ENCODE peak calls at places on chromosomes 12 and 14, in seven cellular contexts. One of them, this sample, is unnamed.

GRCh38 chr12:102816816-102817434 is 100.1 kb downstream of the PAH start:
- DNase-seq in testis: peak; percentile 22
- DNase-seq in lower lobe of right lung: no peak
- DNase-seq in tibial nerve: no peak
- DNase-seq in stomach: no peak
- DNase-seq in thyroid gland: no peak
- DNase-seq in neural progenitor cell: peak; percentile 56
- DNase-seq in this sample: no peak

GRCh38 chr12:80241576-80242273 is 142.4 kb downstream of the OTOGL start:
- DNase-seq in thyroid gland: peak; percentile 3
- DNase-seq in tibial nerve: peak; percentile 23
- DNase-seq in testis: no peak
- DNase-seq in lower lobe of right lung: no peak
- DNase-seq in neural progenitor cell: no peak
- DNase-seq in stomach: no peak
- DNase-seq in this sample: no peak

GRCh38 chr12:31772685-31773222 is 43.9 kb upstream of the AMN1 start:
- DNase-seq in testis: no peak
- DNase-seq in neural progenitor cell: no peak
- DNase-seq in thyroid gland: no peak
- DNase-seq in stomach: no peak
- DNase-seq in tibial nerve: no peak
- DNase-seq in lower lobe of right lung: no peak
- DNase-seq in this sample: no peak

GRCh38 chr12:93594766-93595165 is 22.3 kb downstream of the SOCS2 start:
- DNase-seq in testis: no peak
- DNase-seq in tibial nerve: no peak
- DNase-seq in lower lobe of right lung: no peak
- DNase-seq in thyroid gland: no peak
- DNase-seq in stomach: no peak
- DNase-seq in neural progenitor cell: no peak
- DNase-seq in this sample: no peak

GRCh38 chr14:93019970-93020369 is 95.8 kb downstream of the ITPK1 start:
- DNase-seq in stomach: no peak
- DNase-seq in thyroid gland: no peak
- DNase-seq in tibial nerve: no peak
- DNase-seq in lower lobe of right lung: no peak
- DNase-seq in neural progenitor cell: peak; percentile 38
- DNase-seq in testis: peak; percentile 66
- DNase-seq in this sample: no peak

GRCh38 chr14:80364274-80364673 is 153.0 kb upstream of the DIO2 start:
- DNase-seq in stomach: no peak
- DNase-seq in tibial nerve: no peak
- DNase-seq in testis: no peak
- DNase-seq in lower lobe of right lung: no peak
- DNase-seq in thyroid gland: no peak
- DNase-seq in neural progenitor cell: peak; percentile 43
- DNase-seq in this sample: no peak

GRCh38 chr12:57836442-57837375 is 9.8 kb downstream of the CTDSP2 start:
- DNase-seq in neural progenitor cell: peak; percentile 68
- DNase-seq in stomach: peak; percentile 63
- DNase-seq in tibial nerve: peak; percentile 45
- DNase-seq in thyroid gland: peak; percentile 78
- DNase-seq in testis: peak; percentile 86
- DNase-seq in lower lobe of right lung: no peak
- DNase-seq in this sample: peak; percentile 76

GRCh38 chr14:99663716-99664635 is 19.0 kb downstream of the HHIPL1 start:
- DNase-seq in stomach: no peak
- DNase-seq in testis: no peak
- DNase-seq in neural progenitor cell: peak; percentile 89
- DNase-seq in thyroid gland: no peak
- DNase-seq in lower lobe of right lung: no peak
- DNase-seq in tibial nerve: no peak
- DNase-seq in this sample: no peak

GRCh38 chr14:61940669-61941420 is 178.6 kb downstream of the SNAPC1 start:
- DNase-seq in thyroid gland: peak; percentile 78
- DNase-seq in lower lobe of right lung: no peak
- DNase-seq in stomach: no peak
- DNase-seq in tibial nerve: no peak
- DNase-seq in neural progenitor cell: peak; percentile 35
- DNase-seq in testis: no peak
- DNase-seq in this sample: no peak

GRCh38 chr12:752673-753400 is 458 bp downstream of the WNK1 start:
- DNase-seq in thyroid gland: peak; percentile 66
- DNase-seq in testis: peak; percentile 45
- DNase-seq in neural progenitor cell: peak; percentile 89
- DNase-seq in stomach: peak; percentile 68
- DNase-seq in tibial nerve: peak; percentile 33
- DNase-seq in lower lobe of right lung: peak; percentile 82
- DNase-seq in this sample: peak; percentile 89

GRCh38 chr14:88380405-88380804 is 5.1 kb upstream of the SPATA7 start:
- DNase-seq in lower lobe of right lung: no peak
- DNase-seq in tibial nerve: no peak
- DNase-seq in stomach: no peak
- DNase-seq in thyroid gland: no peak
- DNase-seq in neural progenitor cell: no peak
- DNase-seq in testis: no peak
- DNase-seq in this sample: no peak

GRCh38 chr14:88385212-88386101 is at the start of gene SPATA7:
- DNase-seq in neural progenitor cell: peak; percentile 100
- DNase-seq in tibial nerve: peak; percentile 82
- DNase-seq in testis: peak; percentile 99
- DNase-seq in lower lobe of right lung: peak; percentile 96
- DNase-seq in stomach: peak; percentile 94
- DNase-seq in thyroid gland: peak; percentile 97
- DNase-seq in this sample: peak; percentile 96

GRCh38 chr14:88386395-88386794 is 938 bp downstream of the SPATA7 start:
- DNase-seq in stomach: no peak
- DNase-seq in lower lobe of right lung: no peak
- DNase-seq in thyroid gland: no peak
- DNase-seq in testis: no peak
- DNase-seq in tibial nerve: no peak
- DNase-seq in neural progenitor cell: no peak
- DNase-seq in this sample: no peak

GRCh38 chr14:88388741-88389282 is 3.4 kb downstream of the SPATA7 start:
- DNase-seq in testis: no peak
- DNase-seq in stomach: no peak
- DNase-seq in lower lobe of right lung: no peak
- DNase-seq in tibial nerve: no peak
- DNase-seq in thyroid gland: no peak
- DNase-seq in neural progenitor cell: no peak
- DNase-seq in this sample: no peak

GRCh38 chr14:88384653-88385205 is 728 bp upstream of the SPATA7 start:
- DNase-seq in stomach: no peak
- DNase-seq in testis: no peak
- DNase-seq in lower lobe of right lung: no peak
- DNase-seq in tibial nerve: no peak
- DNase-seq in neural progenitor cell: peak; percentile 7
- DNase-seq in thyroid gland: no peak
- DNase-seq in this sample: no peak
- H3K27ac ChIP-seq in stomach: peak overlapping the region; percentile 87
- H3K27ac ChIP-seq in testis: peak overlapping the region; percentile 87
- H3K27ac ChIP-seq in lower lobe of right lung: peak overlapping the region; percentile 85
- H3K27ac ChIP-seq in tibial nerve: peak overlapping the region; percentile 93
- H3K27ac ChIP-seq in neural progenitor cell: no peak overlapping the region
- H3K27ac ChIP-seq in thyroid gland: peak overlapping the region; percentile 85
- H3K27ac ChIP-seq in this sample: peak overlapping the region; percentile 88

DNA sequence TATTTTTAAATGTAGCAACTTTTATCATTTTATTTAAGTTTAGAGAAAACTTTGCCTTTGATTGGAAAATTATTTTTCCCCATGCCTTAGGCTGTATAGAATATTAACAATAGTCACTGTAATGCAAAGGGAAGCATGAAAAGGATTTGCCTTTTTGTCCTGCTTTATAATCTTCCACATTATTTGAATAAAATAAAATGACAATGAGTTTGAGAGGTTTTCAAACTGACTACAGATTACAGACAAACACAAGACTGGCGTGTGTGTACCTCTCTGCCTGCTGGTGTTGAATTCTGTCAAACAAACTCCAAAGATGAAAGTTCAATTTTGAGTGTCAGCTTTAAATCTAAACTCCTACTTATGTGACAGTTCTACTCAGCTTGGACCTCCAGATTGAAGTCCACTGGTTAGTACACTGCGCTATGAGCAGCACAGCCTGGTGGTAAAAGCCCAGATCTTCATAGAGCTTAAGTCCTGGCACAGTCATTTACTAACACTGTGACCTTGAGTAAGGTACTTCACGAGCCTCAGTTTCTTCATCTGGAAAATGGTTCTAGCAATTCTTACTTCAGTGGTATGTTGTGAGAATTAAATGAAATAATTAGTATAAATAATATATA is 98.3 kb upstream of the CPNE8 start:
- DNase-seq in tibial nerve: no peak
- DNase-seq in lower lobe of right lung: no peak
- DNase-seq in testis: no peak
- DNase-seq in thyroid gland: no peak
- DNase-seq in neural progenitor cell: no peak
- DNase-seq in stomach: no peak
- DNase-seq in this sample: no peak
- TF ChIP-seq CTCF in tibial nerve: no peak
- TF ChIP-seq CTCF in lower lobe of right lung: no peak
- TF ChIP-seq CTCF in testis: no peak
- TF ChIP-seq CTCF in thyroid gland: no peak
- TF ChIP-seq CTCF in neural progenitor cell: no peak
- TF ChIP-seq CTCF in stomach: no peak
- TF ChIP-seq CTCF in this sample: no peak

DNA sequence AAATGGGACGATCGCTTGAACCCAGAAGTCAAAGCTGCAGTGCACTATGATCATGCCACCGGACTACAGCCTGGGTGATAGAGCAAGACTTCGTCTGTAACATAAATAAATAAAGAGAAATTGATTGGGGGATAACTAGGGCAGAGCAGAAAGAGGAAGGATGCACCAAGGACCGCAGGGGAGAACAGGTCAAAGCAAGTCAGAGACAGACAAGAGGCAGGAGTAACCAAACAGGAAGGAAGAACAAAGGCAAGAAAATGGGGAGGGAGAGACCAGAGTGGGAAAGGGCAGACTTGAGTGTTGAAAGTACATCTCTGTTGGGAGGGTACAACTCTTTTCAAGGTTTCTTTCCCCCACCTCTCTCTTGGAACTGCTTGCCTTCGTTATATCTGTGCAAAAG is 50.8 kb upstream of the ELK3 start:
- DNase-seq in testis: no peak
- DNase-seq in lower lobe of right lung: no peak
- DNase-seq in thyroid gland: no peak
- DNase-seq in stomach: no peak
- DNase-seq in neural progenitor cell: no peak
- DNase-seq in tibial nerve: no peak
- DNase-seq in this sample: no peak
- H3K4me3 ChIP-seq in testis: no peak overlapping the region
- H3K4me3 ChIP-seq in lower lobe of right lung: no peak overlapping the region
- H3K4me3 ChIP-seq in thyroid gland: no peak overlapping the region
- H3K4me3 ChIP-seq in stomach: no peak overlapping the region
- H3K4me3 ChIP-seq in neural progenitor cell: no peak overlapping the region
- H3K4me3 ChIP-seq in tibial nerve: no peak overlapping the region
- H3K4me3 ChIP-seq in this sample: no peak overlapping the region

GRCh38 chr14:104641753-104642539 is 37.4 kb upstream of the TMEM179 start:
- DNase-seq in tibial nerve: no peak
- DNase-seq in testis: no peak
- DNase-seq in neural progenitor cell: no peak
- DNase-seq in stomach: no peak
- DNase-seq in lower lobe of right lung: no peak
- DNase-seq in thyroid gland: no peak
- DNase-seq in this sample: no peak
- H3K27ac ChIP-seq in tibial nerve: no peak overlapping the region
- H3K27ac ChIP-seq in testis: no peak overlapping the region
- H3K27ac ChIP-seq in neural progenitor cell: no peak overlapping the region
- H3K27ac ChIP-seq in stomach: no peak overlapping the region
- H3K27ac ChIP-seq in lower lobe of right lung: no peak overlapping the region
- H3K27ac ChIP-seq in thyroid gland: no peak overlapping the region
- H3K27ac ChIP-seq in this sample: no peak overlapping the region

GRCh38 chr12:95574799-95575452 is 23.6 kb upstream of the USP44 start:
- DNase-seq in lower lobe of right lung: no peak
- DNase-seq in stomach: no peak
- DNase-seq in thyroid gland: no peak
- DNase-seq in neural progenitor cell: peak; percentile 49
- DNase-seq in testis: no peak
- DNase-seq in tibial nerve: no peak
- DNase-seq in this sample: no peak
- TF ChIP-seq CTCF in lower lobe of right lung: peak; percentile 65
- TF ChIP-seq CTCF in stomach: no peak
- TF ChIP-seq CTCF in thyroid gland: peak; percentile 43
- TF ChIP-seq CTCF in neural progenitor cell: peak; percentile 76
- TF ChIP-seq CTCF in testis: peak; percentile 70
- TF ChIP-seq CTCF in tibial nerve: peak; percentile 63
- TF ChIP-seq CTCF in this sample: peak; percentile 69

DNA sequence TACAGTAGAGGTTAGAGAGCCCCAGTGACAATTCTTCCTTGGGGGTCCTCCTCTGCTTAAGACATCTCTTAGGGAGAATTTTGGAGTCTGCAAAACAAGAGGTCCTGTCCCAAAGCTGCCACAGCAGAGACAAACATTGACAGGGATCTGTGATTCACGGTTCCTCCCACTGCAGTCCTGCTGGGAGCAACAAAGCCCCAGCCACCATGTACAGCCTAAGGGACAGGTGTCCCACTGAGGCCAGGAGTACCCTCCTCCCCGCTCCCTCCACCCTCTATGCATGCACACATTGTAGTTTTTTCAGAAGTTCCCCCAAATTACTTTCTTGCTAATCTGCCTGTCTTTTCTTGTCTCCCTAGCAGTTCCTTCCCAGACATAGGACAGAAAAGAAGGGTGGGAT is 13.7 kb upstream of the PRICKLE1 start:
- DNase-seq in neural progenitor cell: peak; percentile 41
- DNase-seq in thyroid gland: no peak
- DNase-seq in lower lobe of right lung: no peak
- DNase-seq in tibial nerve: no peak
- DNase-seq in stomach: no peak
- DNase-seq in testis: no peak
- DNase-seq in this sample: no peak
- H3K4me3 ChIP-seq in neural progenitor cell: peak overlapping the region; percentile 5
- H3K4me3 ChIP-seq in thyroid gland: no peak overlapping the region
- H3K4me3 ChIP-seq in lower lobe of right lung: no peak overlapping the region
- H3K4me3 ChIP-seq in tibial nerve: no peak overlapping the region
- H3K4me3 ChIP-seq in stomach: no peak overlapping the region
- H3K4me3 ChIP-seq in testis: no peak overlapping the region
- H3K4me3 ChIP-seq in this sample: no peak overlapping the region

DNA sequence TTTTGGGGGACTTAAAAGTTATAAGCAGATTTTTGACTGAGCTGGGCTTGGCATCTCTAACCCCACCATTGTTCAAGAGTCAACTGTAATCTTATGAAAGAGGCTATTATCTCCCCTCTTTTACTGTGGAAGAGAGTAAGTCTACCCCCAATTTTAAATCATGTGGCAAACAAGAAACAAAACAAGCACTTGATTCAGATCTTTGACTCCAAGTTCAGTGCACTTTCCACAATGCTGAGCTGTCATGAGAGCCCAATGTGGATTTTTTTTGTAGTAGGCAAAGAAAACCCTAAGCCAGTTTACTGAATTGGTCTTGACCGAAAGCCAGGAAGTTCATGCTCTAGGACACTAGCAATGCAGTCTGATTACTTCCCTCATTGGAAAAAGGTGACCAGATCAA is 306.2 kb downstream of the GALC start:
- DNase-seq in neural progenitor cell: no peak
- DNase-seq in thyroid gland: no peak
- DNase-seq in testis: no peak
- DNase-seq in lower lobe of right lung: no peak
- DNase-seq in tibial nerve: no peak
- DNase-seq in stomach: no peak
- DNase-seq in this sample: no peak
- H3K27ac ChIP-seq in neural progenitor cell: no peak overlapping the region
- H3K27ac ChIP-seq in thyroid gland: no peak overlapping the region
- H3K27ac ChIP-seq in testis: no peak overlapping the region
- H3K27ac ChIP-seq in lower lobe of right lung: no peak overlapping the region
- H3K27ac ChIP-seq in tibial nerve: peak overlapping the region; percentile 57
- H3K27ac ChIP-seq in stomach: no peak overlapping the region
- H3K27ac ChIP-seq in this sample: no peak overlapping the region